ENCODE peak calls at places on chromosome 18, in ten cellular contexts. A is K562, Q is H1, F is adrenal gland, U is sigmoid colon, C is HepG2, N is breast epithelium, D is GM12878, K is stomach, P is IMR-90. W is an unnamed sample.

GRCh38 chr18:24792164-24792563 is 331.7 kb downstream of the HRH4 start:
- DNase-seq in A (no peak), Q (no peak), F (no peak), U (no peak), C (no peak), N (no peak), D (no peak), K (no peak), P (peak; percentile 48), W (no peak)

GRCh38 chr18:27996792-27997191 is 180.1 kb downstream of the CDH2 start:
- DNase-seq in A (no peak), Q (no peak), F (no peak), U (no peak), C (no peak), N (no peak), D (no peak), K (no peak), P (peak; percentile 66), W (no peak)

GRCh38 chr18:456361-456821 is 44.1 kb downstream of the COLEC12 start:
- DNase-seq in A (no peak), Q (no peak), F (no peak), U (peak; percentile 93), C (no peak), N (no peak), D (no peak), K (no peak), P (peak; percentile 43), W (no peak)

GRCh38 chr18:10727477-10727876 is 201.7 kb downstream of the NAPG start:
- DNase-seq in A (no peak), Q (no peak), F (no peak), U (no peak), C (no peak), N (no peak), D (no peak), K (no peak), P (peak; percentile 39), W (no peak)

GRCh38 chr18:45980229-45980628 is 13.1 kb upstream of the EPG5 start:
- DNase-seq in A (peak; percentile 41), Q (no peak), F (no peak), U (no peak), C (no peak), N (no peak), D (no peak), K (no peak), P (no peak), W (no peak)

GRCh38 chr18:32582455-32582854 is 111.8 kb upstream of the GAREM1 start:
- DNase-seq in A (no peak), Q (no peak), F (no peak), U (no peak), C (no peak), N (no peak), D (no peak), K (no peak), P (no peak), W (no peak)

GRCh38 chr18:34809697-34810096 is 99.6 kb downstream of the DTNA start:
- DNase-seq in A (peak; percentile 41), Q (peak; percentile 82), F (peak; percentile 39), U (peak; percentile 80), C (peak; percentile 52), N (no peak), D (no peak), K (no peak), P (peak; percentile 32), W (no peak)

GRCh38 chr18:21996261-21996892 is 173.0 kb upstream of the GATA6 start:
- DNase-seq in A (no peak), Q (no peak), F (peak; percentile 71), U (peak; percentile 72), C (peak; percentile 23), N (no peak), D (no peak), K (peak; percentile 78), P (no peak), W (no peak)

DNA sequence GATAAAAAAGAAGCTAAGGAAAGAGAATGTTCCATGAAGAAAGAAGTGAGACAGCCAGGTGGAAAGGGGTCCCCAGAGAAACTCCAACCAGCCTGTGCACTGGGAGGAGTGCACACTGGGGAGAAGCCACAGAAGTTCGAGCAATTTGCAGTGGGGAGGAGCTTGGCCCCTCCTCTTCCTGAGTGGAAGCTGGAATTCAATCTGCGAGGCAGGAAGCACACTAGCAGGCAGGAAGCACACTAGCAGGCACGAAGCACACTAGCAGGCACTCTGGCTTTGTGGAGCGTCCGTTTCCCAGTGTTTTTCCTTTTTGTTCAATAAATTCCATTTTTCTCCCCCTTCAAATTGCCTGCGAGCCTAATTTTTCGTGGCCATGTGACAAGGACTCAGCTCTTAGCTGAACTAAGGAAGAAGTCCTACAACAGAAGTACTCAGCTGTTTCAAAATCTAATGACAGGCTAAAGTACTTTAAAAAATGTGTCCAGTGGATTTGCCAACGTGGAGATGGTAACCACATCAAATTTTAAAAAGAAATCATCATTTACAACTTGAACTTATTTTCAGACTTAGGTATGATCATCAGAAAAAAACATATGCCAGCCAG is 21.4 kb upstream of the SPIRE1 start:
- DNase-seq in A (peak; percentile 19), Q (no peak), F (peak; percentile 63), U (peak; percentile 83), C (no peak), N (no peak), D (no peak), K (no peak), P (peak; percentile 42), W (no peak)
- TF ChIP-seq POLR2A in A (no peak), Q (no peak), F (no peak), U (no peak), C (no peak), N (no peak), D (no peak), K (no peak), P (no peak), W (no peak)

DNA sequence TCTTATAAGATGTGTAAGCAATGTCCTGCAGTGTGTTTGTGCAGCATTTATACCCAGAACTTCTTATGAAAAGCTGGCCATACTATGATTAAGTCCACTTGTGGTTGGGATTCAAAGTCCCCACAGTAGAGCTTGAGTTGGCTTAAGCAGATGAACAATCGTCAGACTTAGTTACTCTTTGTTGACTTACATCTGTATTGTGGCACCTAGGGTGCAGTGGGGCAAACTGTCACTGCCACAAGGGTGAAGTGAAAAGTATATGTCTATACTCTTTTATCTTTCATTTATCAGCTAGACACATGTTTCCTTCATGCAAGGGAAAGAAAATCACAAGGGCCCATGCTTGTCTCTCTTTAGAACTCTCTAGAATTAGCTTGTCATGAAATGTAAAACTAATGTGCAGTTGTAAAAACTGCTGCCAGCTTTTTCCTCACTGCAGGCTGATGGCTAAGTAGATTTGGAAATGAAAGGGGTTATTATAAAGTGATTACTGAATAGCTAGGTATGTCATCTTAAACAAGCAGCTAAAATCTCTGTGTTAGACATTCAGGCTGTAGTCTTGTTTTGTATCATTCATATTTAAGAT is 474.5 kb downstream of the PTPRM start:
- DNase-seq in A (no peak), Q (no peak), F (no peak), U (no peak), C (peak; percentile 30), N (no peak), D (no peak), K (no peak), P (no peak), W (no peak)
- H3K4me1 ChIP-seq in A (no peaks in the 10 kb centered on the region), Q (no peaks in the 10 kb centered on the region), F (no peaks in the 10 kb centered on the region), U (peaks cover 12% of the 10 kb centered on the region), C (peaks cover 12% of the 10 kb centered on the region), N (no peaks in the 10 kb centered on the region), D (no peaks in the 10 kb centered on the region), K (no peaks in the 10 kb centered on the region), P (no peaks in the 10 kb centered on the region), W (peaks cover 12% of the 10 kb centered on the region)

DNA sequence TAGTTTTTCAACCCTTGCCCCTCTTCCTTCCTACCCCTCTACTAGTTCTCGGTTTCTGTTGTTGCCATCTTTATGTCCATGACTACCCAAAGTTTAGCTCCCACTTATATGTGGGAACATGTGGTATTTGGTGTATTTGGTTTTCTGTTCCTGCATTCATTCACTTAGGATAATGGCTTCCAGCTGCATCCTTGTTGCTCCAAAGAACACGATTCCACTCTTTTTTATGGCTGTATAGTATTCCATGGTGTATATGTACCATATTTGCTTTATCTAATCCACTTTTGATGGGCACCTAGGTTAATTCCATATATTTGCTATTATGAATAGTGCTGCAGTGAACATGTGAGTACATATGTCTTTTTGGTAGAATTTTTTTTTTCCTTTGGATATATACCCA is 20.6 kb upstream of the DSC1 start:
- DNase-seq in A (no peak), Q (no peak), F (no peak), U (no peak), C (no peak), N (no peak), D (no peak), K (no peak), P (no peak), W (no peak)
- TF ChIP-seq POLR2A in A (no peak), Q (no peak), F (no peak), U (no peak), C (no peak), N (no peak), D (no peak), K (no peak), P (no peak), W (no peak)

GRCh38 chr18:7616661-7617060 is 49.5 kb downstream of the PTPRM start:
- DNase-seq in A (no peak), Q (no peak), F (no peak), U (peak; percentile 93), C (no peak), N (peak; percentile 54), D (no peak), K (no peak), P (no peak), W (no peak)

GRCh38 chr18:7618821-7619410 is 51.8 kb downstream of the PTPRM start:
- DNase-seq in A (no peak), Q (no peak), F (no peak), U (no peak), C (no peak), N (no peak), D (no peak), K (no peak), P (no peak), W (no peak)

GRCh38 chr18:7615840-7616239 is 48.7 kb downstream of the PTPRM start:
- DNase-seq in A (no peak), Q (no peak), F (no peak), U (no peak), C (no peak), N (no peak), D (no peak), K (no peak), P (no peak), W (no peak)

GRCh38 chr18:7619676-7620075 is 52.6 kb downstream of the PTPRM start:
- DNase-seq in A (no peak), Q (no peak), F (no peak), U (no peak), C (no peak), N (no peak), D (no peak), K (no peak), P (no peak), W (no peak)

DNA sequence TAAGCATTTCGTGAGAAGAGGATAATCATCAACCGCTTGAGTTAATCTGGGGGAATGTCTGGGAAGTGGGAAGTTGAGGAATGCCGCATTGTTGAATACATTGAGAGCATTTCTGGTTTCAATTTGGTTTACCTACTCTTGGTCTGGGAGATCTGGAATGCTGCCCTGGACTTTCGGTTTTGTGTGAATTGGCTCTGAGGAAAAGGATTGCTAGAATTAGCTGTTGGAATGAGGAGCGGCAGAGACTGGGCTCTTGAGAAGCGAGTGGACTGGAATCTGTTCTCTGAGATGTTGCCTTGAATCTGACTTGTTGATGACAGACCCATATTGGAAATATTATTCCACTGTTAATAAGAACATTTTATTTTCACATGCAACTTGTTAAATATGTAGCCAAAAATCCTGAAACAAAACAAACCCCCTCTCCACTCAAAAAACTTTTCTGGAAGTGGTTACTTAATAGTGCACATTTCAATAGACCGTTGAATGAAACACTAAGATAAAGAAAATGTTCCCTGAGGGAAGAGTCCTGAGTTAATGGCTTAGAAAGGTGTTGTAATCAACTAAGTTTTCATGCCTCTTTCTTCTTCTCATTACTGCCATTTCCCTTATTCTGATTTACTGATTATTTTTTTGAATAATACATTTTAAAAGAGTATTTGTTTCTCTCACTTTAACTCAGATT is 50.8 kb downstream of the PTPRM start:
- DNase-seq in A (no peak), Q (no peak), F (peak; percentile 8), U (peak; percentile 82), C (no peak), N (no peak), D (no peak), K (peak; percentile 78), P (peak; percentile 70), W (no peak)
- H3K4me1 ChIP-seq in A (no peaks in the 10 kb centered on the region), Q (no peaks in the 10 kb centered on the region), F (no peaks in the 10 kb centered on the region), U (peaks cover 51% of the 10 kb centered on the region), C (peaks cover 53% of the 10 kb centered on the region), N (no peaks in the 10 kb centered on the region), D (no peaks in the 10 kb centered on the region), K (peaks cover 53% of the 10 kb centered on the region), P (peaks cover 14% of the 10 kb centered on the region), W (peaks cover 60% of the 10 kb centered on the region)